ENCODE peak calls at places on chromosomes 11 and 22, in five cellular contexts. S is T-helper 17 cell, J is GM23248, T is thoracic aorta, U is occipital lobe. K is an unnamed sample.

GRCh38 chr11:18792066-18792591 is 531 bp upstream of the PTPN5 start:
- DNase-seq in J (no peak), S (no peak), U (no peak), T (no peak), K (no peak)

GRCh38 chr22:25774575-25775026 is 32.6 kb downstream of the MYO18B start:
- DNase-seq in U (no peak), S (no peak), T (no peak), J (peak; percentile 18), K (no peak)

GRCh38 chr11:43992834-43993637 is 50.6 kb downstream of the C11orf96 start:
- DNase-seq in U (peak; percentile 64), J (peak; percentile 42), T (no peak), S (no peak), K (peak; percentile 37)

GRCh38 chr22:45504703-45505341 is 2.1 kb downstream of the FBLN1 start:
- DNase-seq in U (no peak), S (no peak), J (peak; percentile 75), T (no peak), K (peak; percentile 68)

GRCh38 chr22:20906387-20906767 is 10.8 kb upstream of the CRKL start:
- DNase-seq in T (no peak), U (no peak), J (no peak), S (no peak), K (no peak)

GRCh38 chr11:130308925-130309324 is 5.8 kb downstream of the ZBTB44 start:
- DNase-seq in T (no peak), J (no peak), U (no peak), S (no peak), K (no peak)

GRCh38 chr11:130604606-130605005 is 156.2 kb downstream of the ADAMTS15 start:
- DNase-seq in J (no peak), T (no peak), U (no peak), S (no peak), K (no peak)

GRCh38 chr11:133911169-133911568 is 45.6 kb downstream of the IGSF9B start:
- DNase-seq in T (no peak), U (no peak), J (no peak), S (no peak), K (no peak)

GRCh38 chr11:8719260-8720190 is 36.9 kb downstream of the RPL27A start:
- DNase-seq in T (peak; percentile 54), S (no peak), J (peak; percentile 95), U (no peak), K (peak; percentile 99)

GRCh38 chr11:35047179-35047578 is 91.8 kb upstream of the CD44 start:
- DNase-seq in U (no peak), T (no peak), J (no peak), S (peak; percentile 36), K (no peak)

GRCh38 chr22:34113381-34113780 is 193.1 kb upstream of the LARGE1 start:
- DNase-seq in S (no peak), U (no peak), T (no peak), J (no peak), K (no peak)

GRCh38 chr11:111307472-111308108 is 9.2 kb downstream of the POU2AF3 start:
- DNase-seq in U (no peak), J (no peak), S (no peak), T (no peak), K (no peak)

GRCh38 chr11:85822814-85823213 is 11.9 kb upstream of the SYTL2 start:
- DNase-seq in U (no peak), J (peak; percentile 52), S (no peak), T (no peak), K (peak; percentile 73)

GRCh38 chr11:101091781-101092180 is 37.8 kb downstream of the PGR start:
- DNase-seq in J (no peak), U (no peak), T (no peak), S (no peak), K (no peak)

K was measured in EH.